ENCODE peak calls at places on chromosome 16, in nine cellular contexts. One of them, this sample, is unnamed.

GRCh38 chr16:20612551-20613470 is 36.6 kb upstream of the ACSM2B start:
- DNase-seq in Peyer's patch: no peak
- DNase-seq in IMR-90: no peak
- DNase-seq in sigmoid colon: peak
- DNase-seq in fibroblast of pulmonary artery: no peak
- DNase-seq in adrenal gland: no peak
- DNase-seq in ascending aorta: peak
- DNase-seq in cardiac fibroblast: peak
- DNase-seq in AG04449: no peak
- DNase-seq in this sample: no peak

GRCh38 chr16:54937673-54938350 is 7.1 kb downstream of the IRX5 start:
- DNase-seq in Peyer's patch: no peak
- DNase-seq in IMR-90: no peak
- DNase-seq in sigmoid colon: no peak
- DNase-seq in fibroblast of pulmonary artery: no peak
- DNase-seq in adrenal gland: no peak
- DNase-seq in ascending aorta: no peak
- DNase-seq in cardiac fibroblast: no peak
- DNase-seq in AG04449: no peak
- DNase-seq in this sample: no peak

GRCh38 chr16:71711789-71712188 is 12.7 kb downstream of the PHLPP2 start:
- DNase-seq in Peyer's patch: no peak
- DNase-seq in IMR-90: no peak
- DNase-seq in sigmoid colon: no peak
- DNase-seq in fibroblast of pulmonary artery: no peak
- DNase-seq in adrenal gland: no peak
- DNase-seq in ascending aorta: no peak
- DNase-seq in cardiac fibroblast: no peak
- DNase-seq in AG04449: no peak
- DNase-seq in this sample: no peak

GRCh38 chr16:62240722-62241121 is 204.5 kb upstream of the CDH8 start:
- DNase-seq in Peyer's patch: no peak
- DNase-seq in IMR-90: no peak
- DNase-seq in sigmoid colon: no peak
- DNase-seq in fibroblast of pulmonary artery: no peak
- DNase-seq in adrenal gland: no peak
- DNase-seq in ascending aorta: no peak
- DNase-seq in cardiac fibroblast: no peak
- DNase-seq in AG04449: no peak
- DNase-seq in this sample: no peak

GRCh38 chr16:80198265-80198994 is 342.4 kb upstream of the DYNLRB2 start:
- DNase-seq in Peyer's patch: no peak
- DNase-seq in IMR-90: peak
- DNase-seq in sigmoid colon: no peak
- DNase-seq in fibroblast of pulmonary artery: peak
- DNase-seq in adrenal gland: no peak
- DNase-seq in ascending aorta: no peak
- DNase-seq in cardiac fibroblast: peak
- DNase-seq in AG04449: no peak
- DNase-seq in this sample: no peak

GRCh38 chr16:21277927-21278706 is at the start of gene CRYM:
- DNase-seq in Peyer's patch: peak
- DNase-seq in IMR-90: no peak
- DNase-seq in sigmoid colon: peak
- DNase-seq in fibroblast of pulmonary artery: peak
- DNase-seq in adrenal gland: peak
- DNase-seq in ascending aorta: no peak
- DNase-seq in cardiac fibroblast: peak
- DNase-seq in AG04449: no peak
- DNase-seq in this sample: peak

GRCh38 chr16:85612801-85613608 is at the start of gene GSE1:
- DNase-seq in Peyer's patch: peak
- DNase-seq in IMR-90: peak
- DNase-seq in sigmoid colon: peak
- DNase-seq in fibroblast of pulmonary artery: peak
- DNase-seq in adrenal gland: peak
- DNase-seq in ascending aorta: peak
- DNase-seq in cardiac fibroblast: peak
- DNase-seq in AG04449: no peak
- DNase-seq in this sample: peak

GRCh38 chr16:20768121-20768520 is 4.3 kb downstream of the ACSM3 start:
- DNase-seq in Peyer's patch: no peak
- DNase-seq in IMR-90: no peak
- DNase-seq in sigmoid colon: no peak
- DNase-seq in fibroblast of pulmonary artery: no peak
- DNase-seq in adrenal gland: no peak
- DNase-seq in ascending aorta: no peak
- DNase-seq in cardiac fibroblast: no peak
- DNase-seq in AG04449: no peak
- DNase-seq in this sample: no peak

GRCh38 chr16:55542459-55543082 is 23.9 kb upstream of the CAPNS2 start:
- DNase-seq in Peyer's patch: no peak
- DNase-seq in IMR-90: peak
- DNase-seq in sigmoid colon: no peak
- DNase-seq in fibroblast of pulmonary artery: peak
- DNase-seq in adrenal gland: no peak
- DNase-seq in ascending aorta: no peak
- DNase-seq in cardiac fibroblast: peak
- DNase-seq in AG04449: no peak
- DNase-seq in this sample: no peak

GRCh38 chr16:53566568-53566967 is 63.6 kb upstream of the AKTIP start:
- DNase-seq in Peyer's patch: no peak
- DNase-seq in IMR-90: no peak
- DNase-seq in sigmoid colon: no peak
- DNase-seq in fibroblast of pulmonary artery: no peak
- DNase-seq in adrenal gland: no peak
- DNase-seq in ascending aorta: no peak
- DNase-seq in cardiac fibroblast: no peak
- DNase-seq in AG04449: no peak
- DNase-seq in this sample: no peak

GRCh38 chr16:49723310-49723709 is 132.6 kb downstream of the ZNF423 start:
- DNase-seq in Peyer's patch: no peak
- DNase-seq in IMR-90: no peak
- DNase-seq in sigmoid colon: no peak
- DNase-seq in fibroblast of pulmonary artery: no peak
- DNase-seq in adrenal gland: no peak
- DNase-seq in ascending aorta: no peak
- DNase-seq in cardiac fibroblast: no peak
- DNase-seq in AG04449: no peak
- DNase-seq in this sample: no peak

GRCh38 chr16:68750243-68750642 is 13.2 kb downstream of the CDH1 start:
- DNase-seq in Peyer's patch: no peak
- DNase-seq in IMR-90: no peak
- DNase-seq in sigmoid colon: no peak
- DNase-seq in fibroblast of pulmonary artery: no peak
- DNase-seq in adrenal gland: no peak
- DNase-seq in ascending aorta: no peak
- DNase-seq in cardiac fibroblast: no peak
- DNase-seq in AG04449: no peak
- DNase-seq in this sample: no peak

GRCh38 chr16:68746951-68747350 is 9.9 kb downstream of the CDH1 start:
- DNase-seq in Peyer's patch: no peak
- DNase-seq in IMR-90: no peak
- DNase-seq in sigmoid colon: no peak
- DNase-seq in fibroblast of pulmonary artery: no peak
- DNase-seq in adrenal gland: no peak
- DNase-seq in ascending aorta: no peak
- DNase-seq in cardiac fibroblast: no peak
- DNase-seq in AG04449: no peak
- DNase-seq in this sample: no peak

GRCh38 chr16:68751160-68751559 is 14.1 kb downstream of the CDH1 start:
- DNase-seq in Peyer's patch: no peak
- DNase-seq in IMR-90: no peak
- DNase-seq in sigmoid colon: no peak
- DNase-seq in fibroblast of pulmonary artery: no peak
- DNase-seq in adrenal gland: no peak
- DNase-seq in ascending aorta: no peak
- DNase-seq in cardiac fibroblast: no peak
- DNase-seq in AG04449: no peak
- DNase-seq in this sample: no peak

GRCh38 chr16:68752602-68753001 is 15.5 kb downstream of the CDH1 start:
- DNase-seq in Peyer's patch: no peak
- DNase-seq in IMR-90: no peak
- DNase-seq in sigmoid colon: no peak
- DNase-seq in fibroblast of pulmonary artery: no peak
- DNase-seq in adrenal gland: no peak
- DNase-seq in ascending aorta: no peak
- DNase-seq in cardiac fibroblast: no peak
- DNase-seq in AG04449: no peak
- DNase-seq in this sample: no peak

DNA sequence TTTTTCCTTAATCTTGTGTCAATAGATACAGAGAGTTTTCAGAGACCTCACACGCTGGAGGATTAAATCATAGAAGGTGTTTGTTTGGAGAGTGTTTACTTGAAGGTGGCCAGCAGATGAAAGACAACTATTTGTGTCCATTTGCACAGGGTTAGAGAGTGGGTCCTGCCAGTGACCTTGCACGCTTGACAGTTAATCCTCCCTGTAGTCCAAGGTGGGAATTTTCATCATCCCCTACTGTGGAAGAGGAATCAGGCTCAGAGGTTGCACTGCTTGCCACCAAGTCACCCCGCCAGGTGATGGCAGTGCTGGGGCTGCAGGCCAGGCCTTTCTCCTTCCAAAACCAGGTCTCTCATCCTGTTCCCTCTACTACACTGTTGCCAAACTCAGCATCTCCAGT is 12.3 kb downstream of the CDH1 start:
- DNase-seq in Peyer's patch: no peak
- DNase-seq in IMR-90: no peak
- DNase-seq in sigmoid colon: no peak
- DNase-seq in fibroblast of pulmonary artery: no peak
- DNase-seq in adrenal gland: no peak
- DNase-seq in ascending aorta: no peak
- DNase-seq in cardiac fibroblast: no peak
- DNase-seq in AG04449: no peak
- DNase-seq in this sample: no peak
- TF ChIP-seq CTCF in Peyer's patch: no peak
- TF ChIP-seq CTCF in IMR-90: no peak
- TF ChIP-seq CTCF in sigmoid colon: no peak
- TF ChIP-seq CTCF in fibroblast of pulmonary artery: no peak
- TF ChIP-seq CTCF in adrenal gland: no peak
- TF ChIP-seq CTCF in ascending aorta: no peak
- TF ChIP-seq CTCF in cardiac fibroblast: no peak
- TF ChIP-seq CTCF in AG04449: no peak
- TF ChIP-seq CTCF in this sample: no peak

DNA sequence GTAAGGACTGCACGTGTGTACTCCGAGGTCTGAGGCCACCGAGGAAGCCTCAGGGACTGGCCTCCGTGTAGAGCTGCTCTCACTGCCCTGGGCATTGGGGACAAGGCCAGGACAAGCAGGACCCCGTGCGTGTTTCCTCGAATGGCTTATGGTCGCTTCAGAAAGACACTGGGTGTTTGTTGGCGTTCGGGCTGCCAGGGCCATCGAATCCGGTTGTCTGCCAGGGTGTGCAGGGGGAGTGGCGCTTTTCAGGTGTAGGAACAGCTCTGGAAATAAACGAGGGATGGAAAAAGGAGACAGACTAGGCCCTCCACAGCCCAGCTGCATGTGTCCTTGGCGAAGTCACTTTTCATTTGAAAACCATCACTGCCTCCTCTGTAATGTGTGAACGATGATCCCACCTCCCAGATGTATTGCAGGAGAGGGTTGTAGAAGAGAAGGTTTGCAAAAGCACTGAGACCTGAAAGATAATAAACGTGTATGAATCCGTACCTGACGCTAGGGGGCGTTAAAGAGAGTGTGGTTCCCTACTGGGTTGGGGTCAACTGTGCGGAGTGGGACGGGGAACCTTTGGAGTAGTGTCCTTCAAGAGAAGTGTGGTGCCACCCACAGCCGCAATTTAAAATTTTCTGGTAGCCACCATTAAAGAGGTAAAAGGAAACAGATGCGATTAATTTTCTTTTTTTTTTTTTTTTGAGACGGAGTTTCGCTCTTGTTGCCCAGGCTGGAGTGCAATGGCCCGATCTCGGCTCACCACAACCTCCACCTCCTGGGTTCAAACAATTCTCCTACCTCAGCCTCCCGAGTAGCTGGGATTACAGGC is 2.1 kb upstream of the ZSCAN10 start:
- DNase-seq in Peyer's patch: peak
- DNase-seq in IMR-90: no peak
- DNase-seq in sigmoid colon: no peak
- DNase-seq in fibroblast of pulmonary artery: peak
- DNase-seq in adrenal gland: no peak
- DNase-seq in ascending aorta: no peak
- DNase-seq in cardiac fibroblast: peak
- DNase-seq in AG04449: no peak
- DNase-seq in this sample: no peak
- TF ChIP-seq CTCF in Peyer's patch: no peak
- TF ChIP-seq CTCF in IMR-90: peak
- TF ChIP-seq CTCF in sigmoid colon: peak
- TF ChIP-seq CTCF in fibroblast of pulmonary artery: peak
- TF ChIP-seq CTCF in adrenal gland: peak
- TF ChIP-seq CTCF in ascending aorta: peak
- TF ChIP-seq CTCF in cardiac fibroblast: peak
- TF ChIP-seq CTCF in AG04449: peak
- TF ChIP-seq CTCF in this sample: no peak

DNA sequence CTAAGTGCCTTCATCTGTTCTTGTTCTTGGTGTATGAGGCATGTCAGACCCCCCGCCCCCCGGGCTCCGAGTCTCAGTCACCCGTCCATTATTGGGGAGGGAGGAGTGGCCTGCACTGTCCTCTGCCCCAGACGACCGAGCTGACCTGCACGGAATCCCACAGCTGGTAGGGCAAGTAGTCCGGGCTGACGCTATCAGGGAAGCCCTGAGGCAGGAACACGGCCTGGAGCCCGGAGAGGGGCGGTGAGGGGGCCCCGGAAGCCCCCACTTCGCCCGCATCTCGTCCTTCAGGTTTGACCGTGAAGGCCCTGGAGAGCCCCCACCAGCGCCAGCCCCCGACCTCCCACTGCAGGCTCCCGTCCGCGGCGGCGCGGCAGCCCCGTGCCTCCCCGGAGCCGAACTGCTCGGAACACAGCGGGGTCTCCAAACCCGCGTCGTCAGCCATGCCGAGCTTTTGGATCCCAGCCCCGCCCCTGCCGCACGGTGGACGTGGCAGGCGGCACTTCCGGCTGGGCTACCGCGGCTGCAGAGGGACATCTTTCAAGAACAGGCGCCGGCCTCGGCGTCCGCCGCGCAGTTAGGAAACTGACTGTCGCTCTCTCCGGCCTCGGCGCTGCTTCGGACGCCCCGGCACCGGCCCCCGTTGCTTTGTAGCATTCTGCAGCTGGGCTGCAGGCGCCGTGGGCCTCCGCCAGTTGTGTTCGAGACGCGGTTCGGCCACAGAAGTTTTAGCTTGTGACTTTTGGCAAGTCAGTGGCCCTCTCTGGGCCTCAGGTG is at the start of gene RUSF1:
- DNase-seq in Peyer's patch: peak
- DNase-seq in IMR-90: peak
- DNase-seq in sigmoid colon: peak
- DNase-seq in fibroblast of pulmonary artery: peak
- DNase-seq in adrenal gland: peak
- DNase-seq in ascending aorta: peak
- DNase-seq in cardiac fibroblast: peak
- DNase-seq in AG04449: peak
- DNase-seq in this sample: peak
- TF ChIP-seq CTCF in Peyer's patch: peak
- TF ChIP-seq CTCF in IMR-90: no peak
- TF ChIP-seq CTCF in sigmoid colon: no peak
- TF ChIP-seq CTCF in fibroblast of pulmonary artery: no peak
- TF ChIP-seq CTCF in adrenal gland: no peak
- TF ChIP-seq CTCF in ascending aorta: no peak
- TF ChIP-seq CTCF in cardiac fibroblast: no peak
- TF ChIP-seq CTCF in AG04449: no peak
- TF ChIP-seq CTCF in this sample: no peak

GRCh38 chr16:81445143-81445922 is 725 bp downstream of the CMIP start:
- DNase-seq in Peyer's patch: peak
- DNase-seq in IMR-90: peak
- DNase-seq in sigmoid colon: peak
- DNase-seq in fibroblast of pulmonary artery: no peak
- DNase-seq in adrenal gland: peak
- DNase-seq in ascending aorta: no peak
- DNase-seq in cardiac fibroblast: no peak
- DNase-seq in AG04449: no peak
- DNase-seq in this sample: no peak
- TF ChIP-seq CTCF in Peyer's patch: no peak
- TF ChIP-seq CTCF in IMR-90: peak
- TF ChIP-seq CTCF in sigmoid colon: no peak
- TF ChIP-seq CTCF in fibroblast of pulmonary artery: no peak
- TF ChIP-seq CTCF in adrenal gland: peak
- TF ChIP-seq CTCF in ascending aorta: no peak
- TF ChIP-seq CTCF in cardiac fibroblast: peak
- TF ChIP-seq CTCF in AG04449: peak
- TF ChIP-seq CTCF in this sample: no peak

This sample was measured in omental fat pad.